ENCODE peak calls at places on chromosomes 2 and 18, in eight cellular contexts. I is GM13977, A is fibroblast of lung, E is SK-N-SH, D is GM23338, H is breast epithelium, K is H9, Y is Calu3. V is an unnamed sample.

GRCh38 chr2:238726670-238727584 is 121.0 kb upstream of the TWIST2 start:
- DNase-seq in H (no peak), Y (no peak), K (no peak), E (no peak), D (no peak), I (no peak), A (no peak), V (no peak)

GRCh38 chr2:142330458-142330857 is 199.6 kb upstream of the LRP1B start:
- DNase-seq in H (no peak), D (no peak), E (peak; percentile 38), A (no peak), Y (no peak), K (no peak), I (no peak), V (no peak)

GRCh38 chr18:56380682-56381081 is 257.7 kb downstream of the TXNL1 start:
- DNase-seq in A (no peak), K (no peak), I (no peak), E (no peak), H (no peak), Y (no peak), D (no peak), V (no peak)

GRCh38 chr18:40109251-40110049 is 1845.6 kb upstream of the PIK3C3 start:
- DNase-seq in A (no peak), H (no peak), D (no peak), I (no peak), Y (no peak), K (no peak), E (no peak), V (no peak)

GRCh38 chr18:62325806-62326645 is 916 bp downstream of the TNFRSF11A start:
- DNase-seq in Y (no peak), K (no peak), D (peak; percentile 59), E (peak; percentile 69), A (peak; percentile 25), H (no peak), I (peak; percentile 51), V (peak; percentile 50)

GRCh38 chr2:208315081-208315788 is 49.2 kb downstream of the PIKFYVE start:
- DNase-seq in E (no peak), H (no peak), I (peak; percentile 12), Y (no peak), D (no peak), K (no peak), A (peak; percentile 44), V (peak; percentile 46)

GRCh38 chr2:20052872-20053281 is 1.4 kb upstream of the LAPTM4A start:
- DNase-seq in Y (peak; percentile 61), A (peak; percentile 92), E (peak; percentile 63), H (peak; percentile 53), D (peak; percentile 20), K (no peak), I (no peak), V (no peak)

GRCh38 chr2:9648821-9649220 is 18.0 kb upstream of the YWHAQ start:
- DNase-seq in A (no peak), Y (no peak), K (no peak), D (no peak), E (no peak), I (no peak), H (no peak), V (no peak)

GRCh38 chr18:46920067-46920466 is 2.7 kb downstream of the KATNAL2 start:
- DNase-seq in Y (no peak), I (no peak), A (no peak), E (no peak), H (no peak), D (no peak), K (no peak), V (no peak)

GRCh38 chr18:57776767-57777166 is 26.3 kb downstream of the ATP8B1 start:
- DNase-seq in I (no peak), K (no peak), A (peak; percentile 73), H (no peak), Y (no peak), D (no peak), E (no peak), V (no peak)

GRCh38 chr2:84373391-84373790 is 85.7 kb downstream of the SUCLG1 start:
- DNase-seq in K (no peak), Y (no peak), H (no peak), A (no peak), D (no peak), E (no peak), I (no peak), V (no peak)

DNA sequence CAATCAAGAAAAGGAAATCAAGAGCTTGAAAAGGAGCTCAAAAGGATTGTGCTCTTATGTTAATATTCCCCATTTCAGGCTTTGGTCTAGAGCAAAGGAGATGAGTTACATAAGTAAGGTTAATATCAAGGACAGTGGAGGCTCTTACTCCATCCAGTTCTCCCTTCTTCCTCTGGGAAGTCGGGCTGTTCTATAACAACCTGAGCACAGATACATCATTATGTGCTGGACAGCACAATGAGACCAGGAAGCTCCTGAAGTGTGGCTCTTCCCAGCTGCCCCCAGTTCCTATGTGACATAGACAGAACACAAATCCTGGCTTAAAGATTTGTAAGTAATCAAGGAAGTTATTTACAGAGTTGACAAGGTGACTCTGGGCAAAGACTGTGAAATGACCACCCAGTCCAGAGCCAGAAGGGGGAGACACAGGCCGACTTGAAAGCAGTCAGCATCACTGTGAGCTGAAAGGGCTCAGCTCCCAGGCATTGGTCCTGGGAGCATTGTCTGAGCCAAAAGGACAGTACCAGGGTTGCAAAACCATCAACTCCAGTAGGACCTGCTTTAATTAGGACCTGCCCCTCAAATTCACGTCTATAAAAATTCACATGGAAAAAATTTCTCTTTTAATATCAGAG is 917.6 kb upstream of the ACVR2A start:
- DNase-seq in E (peak; percentile 14), Y (peak; percentile 76), D (peak; percentile 84), I (peak; percentile 12), H (peak; percentile 48), A (peak; percentile 85), K (peak; percentile 78), V (peak; percentile 6)
- TF ChIP-seq CTCF in E (peak; percentile 63), Y (peak; percentile 55), D (peak; percentile 79), I (peak; percentile 40), H (no peak), A (peak; percentile 70), K (peak; percentile 85), V (peak; percentile 60)

DNA sequence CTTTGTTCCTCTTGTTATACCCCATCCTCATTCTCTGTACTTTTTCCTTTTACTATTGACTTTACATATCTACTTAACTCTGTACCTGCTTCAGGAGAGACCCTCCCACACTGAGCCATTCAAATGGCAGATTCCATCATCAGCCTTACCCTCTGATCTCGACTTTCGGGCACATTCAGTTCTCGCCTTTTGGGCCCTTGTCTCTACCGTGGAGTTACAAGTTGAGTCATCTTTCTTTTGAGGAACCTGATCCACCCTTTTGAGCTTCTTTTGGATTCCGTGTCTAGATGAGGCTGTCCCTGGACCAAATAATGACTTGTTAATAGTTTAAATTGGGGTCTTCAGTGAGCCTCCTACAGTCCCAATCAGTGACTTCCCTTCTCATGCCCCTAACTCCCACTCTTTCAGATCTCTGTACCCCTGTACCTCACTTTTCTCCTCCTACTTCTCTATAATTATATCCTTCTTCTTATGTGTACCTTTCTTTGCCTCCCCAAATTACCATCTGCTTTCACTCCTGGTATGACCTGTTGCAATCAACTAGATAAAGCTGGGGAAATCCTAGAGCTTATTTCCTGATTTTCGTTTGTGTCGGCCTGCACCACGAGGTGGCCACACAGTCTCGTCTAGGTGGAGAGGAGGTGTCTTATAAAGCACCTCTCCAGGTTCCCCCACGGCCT is 17.2 kb downstream of the SP110 start:
- DNase-seq in A (no peak), I (peak; percentile 35), H (no peak), K (no peak), E (no peak), Y (no peak), D (no peak), V (peak; percentile 52)
- TF ChIP-seq CTCF in A (no peak), I (peak; percentile 62), H (no peak), K (no peak), E (no peak), Y (no peak), D (no peak), V (peak; percentile 62)

GRCh38 chr2:181779288-181779871 is 99.1 kb upstream of the NEUROD1 start:
- DNase-seq in H (no peak), D (no peak), K (no peak), A (no peak), E (no peak), Y (no peak), I (no peak), V (no peak)

GRCh38 chr2:181781082-181781786 is 100.9 kb upstream of the NEUROD1 start:
- DNase-seq in E (no peak), Y (peak; percentile 29), A (no peak), D (peak; percentile 8), I (no peak), H (no peak), K (peak; percentile 28), V (peak; percentile 11)

GRCh38 chr2:181778621-181779195 is 98.4 kb upstream of the NEUROD1 start:
- DNase-seq in H (no peak), K (no peak), I (no peak), Y (no peak), D (no peak), E (no peak), A (no peak), V (no peak)

GRCh38 chr2:181782630-181783029 is 102.3 kb upstream of the NEUROD1 start:
- DNase-seq in H (no peak), D (no peak), Y (no peak), A (no peak), K (no peak), I (no peak), E (no peak), V (no peak)

GRCh38 chr2:181780159-181781081 is 100.1 kb upstream of the NEUROD1 start:
- DNase-seq in A (peak; percentile 48), Y (peak; percentile 31), E (no peak), D (no peak), H (peak; percentile 47), I (no peak), K (no peak), V (no peak)
- TF ChIP-seq CTCF in A (no peak), Y (no peak), E (no peak), D (no peak), H (no peak), I (no peak), K (no peak), V (no peak)

DNA sequence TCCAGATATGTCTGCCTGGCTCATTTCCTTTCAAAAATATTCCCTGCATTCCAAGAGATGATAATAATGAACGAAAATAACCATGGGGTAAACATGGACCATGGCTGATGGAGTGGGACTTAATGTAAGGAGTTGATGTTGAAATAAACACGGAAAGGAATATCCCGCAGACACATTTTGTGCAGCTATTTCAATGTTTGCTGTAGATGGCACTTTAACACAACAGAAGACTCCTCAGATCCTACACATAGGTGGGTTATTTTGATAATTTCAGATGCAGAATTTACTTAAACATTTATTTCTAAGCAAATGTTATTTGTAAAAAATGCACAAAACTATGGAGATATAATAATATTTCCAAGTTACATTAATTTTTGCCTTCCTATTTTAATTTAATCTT is 87.5 kb upstream of the DYNAP start:
- DNase-seq in D (no peak), H (no peak), I (no peak), E (no peak), A (no peak), Y (no peak), K (no peak), V (no peak)
- TF ChIP-seq CTCF in D (peak; percentile 22), H (no peak), I (no peak), E (no peak), A (no peak), Y (no peak), K (peak; percentile 26), V (no peak)

DNA sequence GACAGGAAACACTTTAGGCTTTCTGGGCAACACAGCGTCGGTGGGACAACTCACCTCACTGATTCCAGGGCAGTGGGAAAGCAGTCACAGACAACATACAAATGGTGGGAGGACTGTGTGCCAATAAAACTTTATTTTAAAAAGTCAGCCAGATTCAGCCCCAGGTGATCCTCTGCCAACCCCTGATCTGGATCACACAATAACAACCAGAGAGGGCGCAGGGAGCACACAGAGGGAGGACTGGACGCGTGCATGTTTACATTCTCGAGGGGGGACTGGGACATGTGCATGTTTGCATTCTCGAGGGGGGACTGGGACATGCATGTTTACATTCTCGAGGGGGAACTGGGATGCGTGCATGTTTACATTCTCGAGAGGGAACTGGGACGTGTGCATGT is 209.5 kb downstream of the NDUFA10 start:
- DNase-seq in H (no peak), A (peak; percentile 5), D (no peak), Y (no peak), K (no peak), E (no peak), I (no peak), V (no peak)
- TF ChIP-seq CTCF in H (no peak), A (no peak), D (no peak), Y (no peak), K (no peak), E (no peak), I (no peak), V (no peak)

V was measured in GM10248.